ENCODE peak calls at places on chromosome 19, in ten cellular contexts. J is DMS153; Z is psoas muscle; B is WTC11; G is naive thymus-derived CD8-positive, alpha-beta T cell; E is AG04450; T is HCT116; P is natural killer cell treated with Interleukin-12 subunit alpha and Interleukin-12 subunit beta and Interleukin-15 and Interleukin-18, amount 100 ng/mL, for 72 hours; W is HEK293T; O is mucosa of descending colon. A is an unnamed sample.

GRCh38 chr19:17772172-17772571 is 20.9 kb downstream of the FCHO1 start:
- DNase-seq in J (no peak), Z (no peak), B (no peak), G (no peak), E (no peak), T (no peak), P (no peak), W (no peak), O (no peak), A (no peak)

GRCh38 chr19:719636-720377 is 11.1 kb downstream of the PALM start:
- DNase-seq in J (no peak), Z (no peak), B (no peak), G (no peak), E (no peak), T (no peak), P (no peak), W (no peak), O (no peak), A (no peak)

GRCh38 chr19:51460164-51460992 is 2.1 kb upstream of the SIGLEC8 start:
- DNase-seq in J (no peak), Z (no peak), B (peak; percentile 44), G (no peak), E (no peak), T (no peak), P (no peak), W (peak; percentile 30), O (no peak), A (no peak)

GRCh38 chr19:7941895-7942596 is 1.4 kb downstream of the TIMM44 start:
- DNase-seq in J (no peak), Z (no peak), B (no peak), G (no peak), E (no peak), T (no peak), P (no peak), W (no peak), O (no peak), A (no peak)

GRCh38 chr19:46866407-46867132 is 5.8 kb downstream of the ARHGAP35 start:
- DNase-seq in J (no peak), Z (no peak), B (no peak), G (no peak), E (no peak), T (no peak), P (no peak), W (no peak), O (no peak), A (no peak)

GRCh38 chr19:1856698-1857603 is 6.4 kb downstream of the KLF16 start:
- DNase-seq in J (no peak), Z (peak; percentile 88), B (peak; percentile 70), G (no peak), E (no peak), T (no peak), P (peak; percentile 83), W (no peak), O (peak; percentile 96), A (no peak)

GRCh38 chr19:8481191-8481590 is 21.2 kb downstream of the PRAM1 start:
- DNase-seq in J (no peak), Z (no peak), B (no peak), G (no peak), E (no peak), T (no peak), P (no peak), W (no peak), O (no peak), A (no peak)

GRCh38 chr19:3621689-3622088 is 4.9 kb downstream of the CACTIN start:
- DNase-seq in J (no peak), Z (no peak), B (no peak), G (no peak), E (no peak), T (no peak), P (no peak), W (no peak), O (no peak), A (no peak)

GRCh38 chr19:15101479-15102082 is 5.6 kb upstream of the SYDE1 start:
- DNase-seq in J (no peak), Z (no peak), B (peak; percentile 84), G (no peak), E (no peak), T (peak; percentile 38), P (no peak), W (peak; percentile 52), O (no peak), A (no peak)

GRCh38 chr19:53977991-53978731 is 13.3 kb upstream of the CACNG6 start:
- DNase-seq in J (no peak), Z (peak; percentile 81), B (peak; percentile 99), G (no peak), E (peak; percentile 92), T (peak; percentile 40), P (no peak), W (peak; percentile 87), O (peak; percentile 35), A (no peak)

GRCh38 chr19:12733369-12733896 is 1.1 kb downstream of the TRIR start:
- DNase-seq in J (no peak), Z (no peak), B (no peak), G (no peak), E (no peak), T (no peak), P (peak; percentile 70), W (no peak), O (no peak), A (no peak)

GRCh38 chr19:2675892-2676291 is 26.6 kb downstream of the GNG7 start:
- DNase-seq in J (no peak), Z (no peak), B (no peak), G (no peak), E (no peak), T (no peak), P (no peak), W (no peak), O (peak; percentile 52), A (no peak)

GRCh38 chr19:48169585-48169973 is 565 bp downstream of the LIG1 start:
- DNase-seq in J (peak; percentile 55), Z (peak; percentile 85), B (peak; percentile 93), G (peak; percentile 97), E (peak; percentile 29), T (peak; percentile 66), P (peak; percentile 94), W (peak; percentile 95), O (peak; percentile 94), A (peak; percentile 74)

GRCh38 chr19:778910-779653 is 18.2 kb upstream of the PTBP1 start:
- DNase-seq in J (no peak), Z (peak; percentile 78), B (no peak), G (no peak), E (peak; percentile 85), T (no peak), P (no peak), W (no peak), O (peak; percentile 28), A (no peak)

GRCh38 chr19:28881616-28882015 is 331.3 kb downstream of the UQCRFS1 start:
- DNase-seq in J (no peak), Z (no peak), B (no peak), G (no peak), E (no peak), T (no peak), P (no peak), W (no peak), O (no peak), A (no peak)

GRCh38 chr19:57473646-57474045 is 3.7 kb downstream of the ZNF772 start:
- DNase-seq in J (no peak), Z (no peak), B (no peak), G (no peak), E (no peak), T (no peak), P (no peak), W (no peak), O (no peak), A (no peak)

GRCh38 chr19:7507884-7508283 is 8.0 kb upstream of the ZNF358 start:
- DNase-seq in J (peak; percentile 78), Z (peak; percentile 87), B (peak; percentile 96), G (no peak), E (peak; percentile 37), T (peak; percentile 90), P (no peak), W (peak; percentile 75), O (peak; percentile 88), A (no peak)

GRCh38 chr19:2503521-2504109 is 27.7 kb downstream of the GADD45B start:
- DNase-seq in J (no peak), Z (no peak), B (no peak), G (peak; percentile 39), E (no peak), T (peak; percentile 88), P (no peak), W (peak; percentile 31), O (no peak), A (no peak)

GRCh38 chr19:28350037-28350436 is 862.9 kb downstream of the UQCRFS1 start:
- DNase-seq in J (no peak), Z (no peak), B (no peak), G (no peak), E (no peak), T (no peak), P (no peak), W (no peak), O (no peak), A (no peak)

GRCh38 chr19:39509233-39509632 is 5.7 kb upstream of the SELENOV start:
- DNase-seq in J (no peak), Z (no peak), B (no peak), G (no peak), E (no peak), T (no peak), P (no peak), W (no peak), O (no peak), A (no peak)

GRCh38 chr19:2391118-2391725 is 31.2 kb downstream of the TMPRSS9 start:
- DNase-seq in J (peak; percentile 37), Z (no peak), B (no peak), G (no peak), E (peak; percentile 33), T (peak; percentile 66), P (no peak), W (peak; percentile 59), O (no peak), A (no peak)

GRCh38 chr19:41431426-41432386 is 4.5 kb upstream of the B3GNT8 start:
- DNase-seq in J (no peak), Z (peak; percentile 68), B (no peak), G (no peak), E (no peak), T (no peak), P (no peak), W (no peak), O (peak; percentile 21), A (no peak)